ENCODE peak calls at places on chromosomes 1 and 21, in ten cellular contexts. One of them, this sample, is unnamed.
A peak's percentile ranks its signal among the peaks of the same experiment; 100 is the strongest.

GRCh38 chr1:206723500-206724472 is 39.1 kb downstream of the MAPKAPK2 start:
- DNase-seq in tibial nerve: no peak
- DNase-seq in hepatocyte: peak; percentile 45
- DNase-seq in HCT116: no peak
- DNase-seq in right atrium auricular region: peak; percentile 77
- DNase-seq in heart right ventricle: peak; percentile 56
- DNase-seq in pancreas: peak; percentile 67
- DNase-seq in fibroblast of lung: peak; percentile 93
- DNase-seq in keratinocyte: peak; percentile 48
- DNase-seq in ovary: no peak
- DNase-seq in this sample: no peak

GRCh38 chr1:228743405-228743804 is 8.1 kb downstream of the RHOU start:
- DNase-seq in fibroblast of lung: no peak
- DNase-seq in keratinocyte: no peak
- DNase-seq in tibial nerve: no peak
- DNase-seq in HCT116: no peak
- DNase-seq in right atrium auricular region: no peak
- DNase-seq in hepatocyte: no peak
- DNase-seq in heart right ventricle: no peak
- DNase-seq in pancreas: no peak
- DNase-seq in ovary: no peak
- DNase-seq in this sample: no peak

GRCh38 chr21:18191139-18191538 is 53.5 kb upstream of the CHODL start:
- DNase-seq in heart right ventricle: no peak
- DNase-seq in right atrium auricular region: no peak
- DNase-seq in HCT116: no peak
- DNase-seq in ovary: no peak
- DNase-seq in fibroblast of lung: no peak
- DNase-seq in tibial nerve: no peak
- DNase-seq in pancreas: no peak
- DNase-seq in keratinocyte: no peak
- DNase-seq in hepatocyte: no peak
- DNase-seq in this sample: no peak

GRCh38 chr1:29162476-29163138 is 19.1 kb downstream of the SRSF4 start:
- DNase-seq in right atrium auricular region: peak; percentile 64
- DNase-seq in ovary: no peak
- DNase-seq in HCT116: no peak
- DNase-seq in tibial nerve: no peak
- DNase-seq in pancreas: no peak
- DNase-seq in fibroblast of lung: peak; percentile 47
- DNase-seq in hepatocyte: no peak
- DNase-seq in keratinocyte: no peak
- DNase-seq in heart right ventricle: peak; percentile 29
- DNase-seq in this sample: no peak

GRCh38 chr1:29827801-29828525 is 591.6 kb downstream of the PTPRU start:
- DNase-seq in keratinocyte: no peak
- DNase-seq in right atrium auricular region: peak; percentile 23
- DNase-seq in ovary: no peak
- DNase-seq in HCT116: no peak
- DNase-seq in heart right ventricle: no peak
- DNase-seq in tibial nerve: no peak
- DNase-seq in hepatocyte: no peak
- DNase-seq in pancreas: no peak
- DNase-seq in fibroblast of lung: no peak
- DNase-seq in this sample: no peak

GRCh38 chr1:172394811-172395210 is 25.7 kb upstream of the C1orf105 start:
- DNase-seq in HCT116: no peak
- DNase-seq in right atrium auricular region: no peak
- DNase-seq in fibroblast of lung: peak; percentile 21
- DNase-seq in hepatocyte: no peak
- DNase-seq in tibial nerve: no peak
- DNase-seq in heart right ventricle: no peak
- DNase-seq in ovary: no peak
- DNase-seq in pancreas: no peak
- DNase-seq in keratinocyte: no peak
- DNase-seq in this sample: no peak

GRCh38 chr1:201553496-201554166 is 14.7 kb downstream of the NAV1 start:
- DNase-seq in right atrium auricular region: no peak
- DNase-seq in keratinocyte: no peak
- DNase-seq in fibroblast of lung: peak; percentile 69
- DNase-seq in heart right ventricle: no peak
- DNase-seq in hepatocyte: no peak
- DNase-seq in HCT116: no peak
- DNase-seq in ovary: no peak
- DNase-seq in pancreas: no peak
- DNase-seq in tibial nerve: no peak
- DNase-seq in this sample: no peak

GRCh38 chr21:34923202-34923601 is 125.9 kb downstream of the RUNX1 start:
- DNase-seq in fibroblast of lung: no peak
- DNase-seq in right atrium auricular region: no peak
- DNase-seq in pancreas: no peak
- DNase-seq in HCT116: no peak
- DNase-seq in keratinocyte: no peak
- DNase-seq in heart right ventricle: no peak
- DNase-seq in hepatocyte: no peak
- DNase-seq in tibial nerve: no peak
- DNase-seq in ovary: no peak
- DNase-seq in this sample: no peak

GRCh38 chr1:93056214-93056613 is 22.9 kb upstream of the MTF2 start:
- DNase-seq in keratinocyte: no peak
- DNase-seq in HCT116: no peak
- DNase-seq in hepatocyte: peak; percentile 61
- DNase-seq in right atrium auricular region: no peak
- DNase-seq in ovary: no peak
- DNase-seq in pancreas: no peak
- DNase-seq in heart right ventricle: no peak
- DNase-seq in tibial nerve: no peak
- DNase-seq in fibroblast of lung: peak; percentile 29
- DNase-seq in this sample: no peak

DNA sequence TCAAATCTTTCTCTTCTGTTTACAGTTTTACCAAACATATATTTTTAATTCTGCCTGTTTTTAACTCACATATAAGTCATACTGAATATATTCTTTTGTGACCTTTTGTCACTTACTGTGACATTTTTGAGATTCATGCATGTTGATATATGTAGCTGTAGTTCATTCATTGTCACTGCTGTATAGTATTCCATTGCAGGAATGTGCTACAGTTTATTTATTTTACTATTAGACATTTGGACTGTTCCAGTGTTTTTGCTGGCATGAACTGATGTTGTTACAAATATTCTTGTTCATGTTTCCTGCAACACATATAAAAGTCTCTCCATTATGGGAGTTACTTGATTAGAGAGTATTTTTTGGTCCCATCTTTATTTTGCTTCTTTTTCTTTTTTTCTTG is 174.9 kb downstream of the DHRS3 start:
- DNase-seq in pancreas: no peak
- DNase-seq in hepatocyte: no peak
- DNase-seq in right atrium auricular region: no peak
- DNase-seq in fibroblast of lung: no peak
- DNase-seq in tibial nerve: no peak
- DNase-seq in heart right ventricle: no peak
- DNase-seq in keratinocyte: no peak
- DNase-seq in HCT116: no peak
- DNase-seq in ovary: no peak
- DNase-seq in this sample: no peak
- H3K27ac ChIP-seq in pancreas: no peak overlapping the region
- H3K27ac ChIP-seq in hepatocyte: no peak overlapping the region
- H3K27ac ChIP-seq in right atrium auricular region: no peak overlapping the region
- H3K27ac ChIP-seq in fibroblast of lung: no peak overlapping the region
- H3K27ac ChIP-seq in tibial nerve: no peak overlapping the region
- H3K27ac ChIP-seq in heart right ventricle: no peak overlapping the region
- H3K27ac ChIP-seq in keratinocyte: no peak overlapping the region
- H3K27ac ChIP-seq in HCT116: no peak overlapping the region
- H3K27ac ChIP-seq in ovary: no peak overlapping the region
- H3K27ac ChIP-seq in this sample: no peak overlapping the region

DNA sequence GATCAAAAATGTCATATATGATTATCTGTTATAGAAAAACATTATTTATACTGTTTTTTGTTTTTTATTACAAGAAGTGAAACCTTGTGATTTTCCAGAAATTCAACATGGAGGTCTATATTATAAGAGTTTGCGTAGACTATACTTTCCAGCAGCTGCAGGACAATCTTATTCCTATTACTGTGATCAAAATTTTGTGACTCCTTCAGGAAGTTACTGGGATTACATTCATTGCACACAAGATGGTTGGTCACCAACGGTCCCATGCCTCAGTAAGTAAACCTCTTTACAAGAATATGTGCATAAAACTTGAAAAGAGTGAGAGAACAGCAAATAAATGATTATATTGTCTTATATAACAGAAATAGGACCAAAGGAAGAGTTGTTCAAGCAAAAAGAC is 14.5 kb downstream of the CFHR4 start:
- DNase-seq in ovary: no peak
- DNase-seq in hepatocyte: no peak
- DNase-seq in fibroblast of lung: no peak
- DNase-seq in pancreas: no peak
- DNase-seq in heart right ventricle: no peak
- DNase-seq in tibial nerve: no peak
- DNase-seq in HCT116: no peak
- DNase-seq in keratinocyte: no peak
- DNase-seq in right atrium auricular region: no peak
- DNase-seq in this sample: no peak
- TF ChIP-seq CTCF in ovary: no peak
- TF ChIP-seq CTCF in hepatocyte: no peak
- TF ChIP-seq CTCF in fibroblast of lung: no peak
- TF ChIP-seq CTCF in pancreas: no peak
- TF ChIP-seq CTCF in heart right ventricle: no peak
- TF ChIP-seq CTCF in tibial nerve: no peak
- TF ChIP-seq CTCF in HCT116: no peak
- TF ChIP-seq CTCF in keratinocyte: no peak
- TF ChIP-seq CTCF in right atrium auricular region: no peak
- TF ChIP-seq CTCF in this sample: no peak

GRCh38 chr1:211577826-211578639 is 928 bp downstream of the SLC30A1 start:
- DNase-seq in heart right ventricle: peak; percentile 79
- DNase-seq in tibial nerve: peak; percentile 50
- DNase-seq in hepatocyte: peak; percentile 88
- DNase-seq in right atrium auricular region: peak; percentile 78
- DNase-seq in keratinocyte: no peak
- DNase-seq in ovary: peak; percentile 72
- DNase-seq in fibroblast of lung: peak; percentile 59
- DNase-seq in pancreas: peak; percentile 81
- DNase-seq in HCT116: no peak
- DNase-seq in this sample: peak; percentile 76

GRCh38 chr1:211578640-211579433 is at the start of gene SLC30A1:
- DNase-seq in tibial nerve: peak; percentile 100
- DNase-seq in right atrium auricular region: peak; percentile 100
- DNase-seq in ovary: peak; percentile 100
- DNase-seq in hepatocyte: peak; percentile 100
- DNase-seq in pancreas: peak; percentile 100
- DNase-seq in keratinocyte: peak; percentile 84
- DNase-seq in fibroblast of lung: peak; percentile 98
- DNase-seq in heart right ventricle: peak; percentile 100
- DNase-seq in HCT116: peak; percentile 94
- DNase-seq in this sample: peak; percentile 99

GRCh38 chr1:211576717-211577116 is 2.2 kb downstream of the SLC30A1 start:
- DNase-seq in fibroblast of lung: no peak
- DNase-seq in heart right ventricle: no peak
- DNase-seq in pancreas: no peak
- DNase-seq in ovary: no peak
- DNase-seq in hepatocyte: no peak
- DNase-seq in HCT116: no peak
- DNase-seq in keratinocyte: no peak
- DNase-seq in tibial nerve: no peak
- DNase-seq in right atrium auricular region: no peak
- DNase-seq in this sample: no peak

GRCh38 chr1:211579434-211580302 is 707 bp upstream of the SLC30A1 start:
- DNase-seq in hepatocyte: peak; percentile 94
- DNase-seq in fibroblast of lung: peak; percentile 54
- DNase-seq in right atrium auricular region: peak; percentile 76
- DNase-seq in heart right ventricle: no peak
- DNase-seq in ovary: no peak
- DNase-seq in HCT116: no peak
- DNase-seq in tibial nerve: no peak
- DNase-seq in pancreas: peak; percentile 90
- DNase-seq in keratinocyte: no peak
- DNase-seq in this sample: peak; percentile 84

DNA sequence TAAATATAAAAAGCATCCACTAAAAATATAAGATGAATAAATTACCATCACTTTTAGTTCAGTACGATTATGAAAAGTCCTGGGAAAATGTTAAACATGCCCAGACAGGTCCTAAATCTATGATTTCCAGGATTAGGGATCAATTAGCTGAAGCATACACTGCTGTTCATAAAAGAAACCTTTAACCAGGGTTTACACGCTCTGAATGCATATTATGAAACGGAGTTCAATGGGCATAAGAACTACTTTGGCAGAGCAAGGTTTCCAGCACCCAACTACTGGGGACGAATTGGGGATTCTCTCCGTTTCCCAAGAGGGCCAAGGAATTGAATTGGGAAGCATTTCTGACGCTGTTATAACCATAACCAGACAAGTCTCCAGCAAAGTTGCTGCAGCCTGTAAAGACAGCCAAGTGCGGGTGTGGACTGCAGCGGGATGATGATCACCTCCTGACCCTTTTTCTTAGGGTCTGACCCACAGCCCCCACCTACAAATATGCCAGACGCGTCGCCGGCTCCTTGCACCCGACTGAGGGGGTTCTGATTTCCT is 1.6 kb downstream of the SLC30A1 start:
- DNase-seq in ovary: no peak
- DNase-seq in pancreas: no peak
- DNase-seq in heart right ventricle: no peak
- DNase-seq in right atrium auricular region: no peak
- DNase-seq in fibroblast of lung: no peak
- DNase-seq in tibial nerve: no peak
- DNase-seq in hepatocyte: no peak
- DNase-seq in keratinocyte: no peak
- DNase-seq in HCT116: no peak
- DNase-seq in this sample: no peak
- H3K27ac ChIP-seq in ovary: no peak overlapping the region
- H3K27ac ChIP-seq in pancreas: no peak overlapping the region
- H3K27ac ChIP-seq in heart right ventricle: peak overlapping the region; percentile 98
- H3K27ac ChIP-seq in right atrium auricular region: peak overlapping the region; percentile 93
- H3K27ac ChIP-seq in fibroblast of lung: peak overlapping the region; percentile 81
- H3K27ac ChIP-seq in tibial nerve: no peak overlapping the region
- H3K27ac ChIP-seq in hepatocyte: peak overlapping the region; percentile 98
- H3K27ac ChIP-seq in keratinocyte: peak overlapping the region; percentile 74
- H3K27ac ChIP-seq in HCT116: peak overlapping the region; percentile 84
- H3K27ac ChIP-seq in this sample: peak overlapping the region; percentile 23

DNA sequence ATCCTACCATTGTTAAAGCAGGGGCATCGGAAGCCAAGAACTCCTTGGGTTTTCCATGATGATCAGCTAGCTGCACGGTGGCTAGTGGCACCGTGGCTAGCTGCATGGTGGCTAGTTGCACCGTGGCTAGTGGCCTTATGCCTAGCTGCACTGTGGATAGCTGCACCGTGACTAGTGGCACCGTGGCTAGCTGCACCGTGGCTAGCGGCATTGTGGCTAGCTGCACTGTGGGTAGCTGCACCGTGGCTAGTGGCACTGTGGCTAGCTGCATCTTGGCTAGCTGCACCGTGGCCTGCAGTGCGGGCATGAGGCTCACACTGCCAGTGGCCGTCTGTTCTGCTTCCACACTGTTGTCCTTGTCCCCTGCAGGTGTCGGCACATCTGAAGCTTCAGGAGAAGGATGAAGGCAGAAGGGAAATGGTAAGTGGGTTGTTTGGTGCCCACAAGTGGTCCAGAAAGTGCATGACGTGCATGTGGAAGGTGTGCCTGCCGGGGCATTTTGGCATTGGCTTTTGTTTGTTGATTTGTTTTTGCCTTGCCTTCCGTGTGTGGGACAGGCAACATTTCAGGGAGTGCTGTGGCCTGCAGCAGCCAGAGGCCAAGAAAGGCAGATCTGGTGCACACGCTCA is 38.6 kb downstream of the TFF3 start:
- DNase-seq in tibial nerve: no peak
- DNase-seq in hepatocyte: no peak
- DNase-seq in HCT116: no peak
- DNase-seq in fibroblast of lung: no peak
- DNase-seq in ovary: no peak
- DNase-seq in keratinocyte: no peak
- DNase-seq in pancreas: no peak
- DNase-seq in right atrium auricular region: no peak
- DNase-seq in heart right ventricle: no peak
- DNase-seq in this sample: no peak
- TF ChIP-seq CTCF in tibial nerve: no peak
- TF ChIP-seq CTCF in hepatocyte: peak; percentile 25
- TF ChIP-seq CTCF in HCT116: no peak
- TF ChIP-seq CTCF in fibroblast of lung: no peak
- TF ChIP-seq CTCF in ovary: no peak
- TF ChIP-seq CTCF in keratinocyte: peak; percentile 36
- TF ChIP-seq CTCF in pancreas: no peak
- TF ChIP-seq CTCF in right atrium auricular region: no peak
- TF ChIP-seq CTCF in heart right ventricle: no peak
- TF ChIP-seq CTCF in this sample: no peak